ENCODE peak calls at places on chromosome 10, in four cellular contexts. One of them, this sample, is unnamed.

GRCh38 chr10:88157981-88158465 is 294.6 kb downstream of the PTEN start:
- DNase-seq in kidney glomerular epithelial cell: peak; percentile 83
- DNase-seq in stimulated activated naive CD8-positive, alpha-beta T cell treated with anti-CD3 and anti-CD28 coated beads, Interleukin-15, Interleukin-2, amounts not matched to agents 100 U/mL and 50 U/mL, for 24 hours: no peak
- DNase-seq in anterior cingulate cortex: no peak
- DNase-seq in this sample: no peak

GRCh38 chr10:70312972-70313371 is 29.2 kb upstream of the NPFFR1 start:
- DNase-seq in kidney glomerular epithelial cell: no peak
- DNase-seq in anterior cingulate cortex: no peak
- DNase-seq in stimulated activated naive CD8-positive, alpha-beta T cell treated with anti-CD3 and anti-CD28 coated beads, Interleukin-15, Interleukin-2, amounts not matched to agents 100 U/mL and 50 U/mL, for 24 hours: no peak
- DNase-seq in this sample: no peak

GRCh38 chr10:97892506-97892905 is 42.9 kb downstream of the GOLGA7B start:
- DNase-seq in kidney glomerular epithelial cell: no peak
- DNase-seq in anterior cingulate cortex: no peak
- DNase-seq in stimulated activated naive CD8-positive, alpha-beta T cell treated with anti-CD3 and anti-CD28 coated beads, Interleukin-15, Interleukin-2, amounts not matched to agents 100 U/mL and 50 U/mL, for 24 hours: no peak
- DNase-seq in this sample: no peak

GRCh38 chr10:90319188-90319914 is 538.5 kb downstream of the HTR7 start:
- DNase-seq in kidney glomerular epithelial cell: peak; percentile 70
- DNase-seq in anterior cingulate cortex: no peak
- DNase-seq in stimulated activated naive CD8-positive, alpha-beta T cell treated with anti-CD3 and anti-CD28 coated beads, Interleukin-15, Interleukin-2, amounts not matched to agents 100 U/mL and 50 U/mL, for 24 hours: peak; percentile 4
- DNase-seq in this sample: peak; percentile 10

GRCh38 chr10:18777258-18777657 is 118.0 kb downstream of the ARL5B start:
- DNase-seq in stimulated activated naive CD8-positive, alpha-beta T cell treated with anti-CD3 and anti-CD28 coated beads, Interleukin-15, Interleukin-2, amounts not matched to agents 100 U/mL and 50 U/mL, for 24 hours: no peak
- DNase-seq in anterior cingulate cortex: no peak
- DNase-seq in kidney glomerular epithelial cell: no peak
- DNase-seq in this sample: no peak

GRCh38 chr10:122185643-122186042 is 85.5 kb upstream of the BTBD16 start:
- DNase-seq in anterior cingulate cortex: no peak
- DNase-seq in kidney glomerular epithelial cell: no peak
- DNase-seq in stimulated activated naive CD8-positive, alpha-beta T cell treated with anti-CD3 and anti-CD28 coated beads, Interleukin-15, Interleukin-2, amounts not matched to agents 100 U/mL and 50 U/mL, for 24 hours: no peak
- DNase-seq in this sample: no peak

GRCh38 chr10:118238573-118239240 is 103.4 kb downstream of the FAM204A start:
- DNase-seq in anterior cingulate cortex: no peak
- DNase-seq in stimulated activated naive CD8-positive, alpha-beta T cell treated with anti-CD3 and anti-CD28 coated beads, Interleukin-15, Interleukin-2, amounts not matched to agents 100 U/mL and 50 U/mL, for 24 hours: no peak
- DNase-seq in kidney glomerular epithelial cell: no peak
- DNase-seq in this sample: no peak

GRCh38 chr10:117248700-117249465 is 8.0 kb downstream of the SLC18A2 start:
- DNase-seq in stimulated activated naive CD8-positive, alpha-beta T cell treated with anti-CD3 and anti-CD28 coated beads, Interleukin-15, Interleukin-2, amounts not matched to agents 100 U/mL and 50 U/mL, for 24 hours: no peak
- DNase-seq in anterior cingulate cortex: no peak
- DNase-seq in kidney glomerular epithelial cell: no peak
- DNase-seq in this sample: no peak

GRCh38 chr10:128540806-128541739 is 414.9 kb upstream of the MKI67 start:
- DNase-seq in kidney glomerular epithelial cell: no peak
- DNase-seq in anterior cingulate cortex: no peak
- DNase-seq in stimulated activated naive CD8-positive, alpha-beta T cell treated with anti-CD3 and anti-CD28 coated beads, Interleukin-15, Interleukin-2, amounts not matched to agents 100 U/mL and 50 U/mL, for 24 hours: no peak
- DNase-seq in this sample: no peak

GRCh38 chr10:1662361-1663025 is 74.8 kb downstream of the ADARB2 start:
- DNase-seq in anterior cingulate cortex: no peak
- DNase-seq in kidney glomerular epithelial cell: no peak
- DNase-seq in stimulated activated naive CD8-positive, alpha-beta T cell treated with anti-CD3 and anti-CD28 coated beads, Interleukin-15, Interleukin-2, amounts not matched to agents 100 U/mL and 50 U/mL, for 24 hours: no peak
- DNase-seq in this sample: no peak

GRCh38 chr10:48579251-48579960 is 25.5 kb downstream of the ARHGAP22 start:
- DNase-seq in anterior cingulate cortex: no peak
- DNase-seq in kidney glomerular epithelial cell: peak; percentile 6
- DNase-seq in stimulated activated naive CD8-positive, alpha-beta T cell treated with anti-CD3 and anti-CD28 coated beads, Interleukin-15, Interleukin-2, amounts not matched to agents 100 U/mL and 50 U/mL, for 24 hours: no peak
- DNase-seq in this sample: no peak

GRCh38 chr10:6082496-6083395 is 6.1 kb upstream of the RBM17 start:
- DNase-seq in anterior cingulate cortex: peak; percentile 30
- DNase-seq in stimulated activated naive CD8-positive, alpha-beta T cell treated with anti-CD3 and anti-CD28 coated beads, Interleukin-15, Interleukin-2, amounts not matched to agents 100 U/mL and 50 U/mL, for 24 hours: no peak
- DNase-seq in kidney glomerular epithelial cell: no peak
- DNase-seq in this sample: peak; percentile 60

GRCh38 chr10:62599161-62599560 is 205.4 kb upstream of the ADO start:
- DNase-seq in anterior cingulate cortex: no peak
- DNase-seq in stimulated activated naive CD8-positive, alpha-beta T cell treated with anti-CD3 and anti-CD28 coated beads, Interleukin-15, Interleukin-2, amounts not matched to agents 100 U/mL and 50 U/mL, for 24 hours: no peak
- DNase-seq in kidney glomerular epithelial cell: no peak
- DNase-seq in this sample: no peak

GRCh38 chr10:12041766-12042408 is 722 bp downstream of the UPF2 start:
- DNase-seq in stimulated activated naive CD8-positive, alpha-beta T cell treated with anti-CD3 and anti-CD28 coated beads, Interleukin-15, Interleukin-2, amounts not matched to agents 100 U/mL and 50 U/mL, for 24 hours: peak; percentile 44
- DNase-seq in kidney glomerular epithelial cell: peak; percentile 15
- DNase-seq in anterior cingulate cortex: no peak
- DNase-seq in this sample: peak; percentile 68

GRCh38 chr10:78327778-78328591 is 294.3 kb downstream of the RPS24 start:
- DNase-seq in kidney glomerular epithelial cell: no peak
- DNase-seq in stimulated activated naive CD8-positive, alpha-beta T cell treated with anti-CD3 and anti-CD28 coated beads, Interleukin-15, Interleukin-2, amounts not matched to agents 100 U/mL and 50 U/mL, for 24 hours: no peak
- DNase-seq in anterior cingulate cortex: no peak
- DNase-seq in this sample: no peak

GRCh38 chr10:78457804-78458483 is 424.3 kb downstream of the RPS24 start:
- DNase-seq in stimulated activated naive CD8-positive, alpha-beta T cell treated with anti-CD3 and anti-CD28 coated beads, Interleukin-15, Interleukin-2, amounts not matched to agents 100 U/mL and 50 U/mL, for 24 hours: no peak
- DNase-seq in kidney glomerular epithelial cell: no peak
- DNase-seq in anterior cingulate cortex: no peak
- DNase-seq in this sample: no peak

GRCh38 chr10:77970869-77971803 is 44.6 kb upstream of the DLG5 start:
- DNase-seq in stimulated activated naive CD8-positive, alpha-beta T cell treated with anti-CD3 and anti-CD28 coated beads, Interleukin-15, Interleukin-2, amounts not matched to agents 100 U/mL and 50 U/mL, for 24 hours: peak; percentile 20
- DNase-seq in anterior cingulate cortex: no peak
- DNase-seq in kidney glomerular epithelial cell: peak; percentile 6
- DNase-seq in this sample: peak; percentile 19

This sample was measured in activated CD4-positive, alpha-beta memory T cell treated with anti-CD3 and anti-CD28 coated beads for 36 hours.